ENCODE peak calls at places on chromosomes 6 and 20, in seven cellular contexts. J is right atrium auricular region, O is adrenal gland, Q is psoas muscle, M is kidney epithelial cell, K is foreskin fibroblast, H is Peyer's patch. Y is an unnamed sample.

GRCh38 chr6:134936476-134936875 is 13.4 kb downstream of the ALDH8A1 start:
- DNase-seq in K (no peak), M (no peak), H (no peak), O (no peak), J (no peak), Q (no peak), Y (no peak)

GRCh38 chr6:43836507-43836906 is 66.5 kb downstream of the VEGFA start:
- DNase-seq in O (no peak), J (no peak), K (peak), H (no peak), M (no peak), Q (no peak), Y (no peak)

GRCh38 chr20:50292324-50293243 is 102.0 kb downstream of the CEBPB start:
- DNase-seq in Q (peak), H (peak), K (peak), J (peak), O (peak), M (peak), Y (peak)

GRCh38 chr6:111361648-111362047 is 121.4 kb downstream of the REV3L start:
- DNase-seq in H (peak), M (no peak), O (peak), J (no peak), K (peak), Q (no peak), Y (no peak)

GRCh38 chr6:38570750-38571149 is 69.0 kb downstream of the BTBD9 start:
- DNase-seq in M (no peak), O (no peak), H (no peak), J (no peak), K (no peak), Q (no peak), Y (no peak)

GRCh38 chr6:119110601-119111548 is 32.4 kb upstream of the FAM184A start:
- DNase-seq in J (no peak), H (peak), M (no peak), Q (no peak), K (peak), O (peak), Y (no peak)

GRCh38 chr20:57321142-57321541 is 8.5 kb upstream of the SPO11 start:
- DNase-seq in Q (no peak), J (no peak), H (no peak), K (no peak), O (no peak), M (no peak), Y (no peak)

GRCh38 chr20:21515300-21516179 is 1.7 kb upstream of the NKX2-2 start:
- DNase-seq in Q (no peak), J (no peak), H (no peak), O (no peak), K (no peak), M (no peak), Y (no peak)

GRCh38 chr6:112956696-112957525 is 609.8 kb downstream of the RFPL4B start:
- DNase-seq in M (peak), O (no peak), J (no peak), H (no peak), Q (no peak), K (peak), Y (peak)

GRCh38 chr6:144390886-144391285 is 105.8 kb downstream of the UTRN start:
- DNase-seq in M (no peak), K (peak), Q (no peak), H (no peak), J (no peak), O (no peak), Y (no peak)

GRCh38 chr6:124943658-124944057 is 18.6 kb upstream of the RNF217 start:
- DNase-seq in Q (no peak), J (no peak), M (no peak), H (no peak), K (no peak), O (no peak), Y (peak)

GRCh38 chr6:128516514-128516898 is 3.9 kb downstream of the PTPRK start:
- DNase-seq in M (no peak), K (no peak), Q (no peak), O (no peak), J (no peak), H (no peak), Y (no peak)
- TF ChIP-seq CTCF in M (peak), K (peak), Q (peak), O (no peak), J (no peak), H (peak), Y (peak)

DNA sequence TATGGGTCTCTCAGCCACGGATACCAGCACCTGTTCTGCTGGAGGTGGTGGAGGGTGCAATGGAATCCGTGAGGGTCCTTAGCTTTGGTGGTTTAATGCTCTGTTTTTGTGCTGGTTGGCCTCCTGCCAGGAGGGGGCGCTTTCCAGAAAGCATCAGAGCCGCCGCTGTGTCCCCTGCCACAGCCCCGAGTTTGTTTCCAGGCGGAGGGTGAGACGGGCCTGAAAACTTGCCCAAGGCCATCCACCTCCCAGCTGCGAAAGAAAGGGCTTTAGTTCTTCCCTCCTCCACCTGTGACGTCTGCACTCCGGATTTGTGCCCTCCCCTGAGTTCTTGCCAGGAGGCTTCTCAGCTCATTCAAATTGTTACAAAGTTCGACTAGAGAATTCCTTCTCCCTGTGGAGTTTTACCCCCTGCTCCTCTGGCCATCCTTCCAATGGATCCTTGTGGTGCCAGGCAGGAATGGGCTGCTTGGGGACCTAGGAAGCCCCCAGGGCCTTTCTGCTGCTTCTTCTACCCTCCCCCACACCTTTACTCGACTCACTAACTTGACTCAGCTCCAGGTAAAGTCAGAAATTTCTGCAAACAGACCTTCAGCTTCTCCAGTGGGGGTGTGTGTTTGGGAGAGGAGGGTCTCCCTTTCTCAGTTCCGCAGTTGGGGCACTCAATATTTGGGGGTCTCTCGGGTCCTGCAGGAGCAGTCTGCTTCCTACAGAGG is 873.7 kb downstream of the KIF16B start:
- DNase-seq in J (no peak), K (no peak), O (peak), H (no peak), Q (no peak), M (no peak), Y (no peak)
- H3K4me3 ChIP-seq in J (no peak), K (no peak), O (no peak), H (no peak), Q (no peak), M (no peak), Y (no peak)

GRCh38 chr6:129936329-129937165 is 75.4 kb upstream of the TMEM244 start:
- DNase-seq in Q (no peak), H (peak), M (no peak), J (no peak), O (peak), K (peak), Y (no peak)
- TF ChIP-seq CTCF in Q (peak), H (peak), M (peak), J (peak), O (peak), K (peak), Y (peak)

DNA sequence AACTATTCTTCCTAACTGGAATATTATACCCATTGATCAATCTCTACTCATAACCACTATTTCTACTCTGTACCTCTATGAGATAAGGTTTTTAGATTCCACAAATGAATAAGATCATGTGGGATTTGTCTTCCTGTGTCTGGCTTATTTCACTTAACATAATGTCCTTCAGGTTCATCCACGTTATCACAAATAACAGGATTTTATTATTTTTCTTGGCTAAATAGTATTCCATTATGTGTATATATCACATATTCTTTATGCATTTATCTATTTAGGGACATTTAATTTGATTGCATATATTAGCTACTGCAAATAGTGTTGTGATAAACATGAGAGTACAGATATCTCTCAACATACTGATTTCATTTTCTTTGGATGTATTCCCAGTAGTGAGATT is 823.0 kb upstream of the ADGRB3 start:
- DNase-seq in M (no peak), O (no peak), H (no peak), Q (no peak), K (no peak), J (no peak), Y (no peak)
- H3K4me3 ChIP-seq in M (no peak), O (no peak), H (no peak), Q (no peak), K (no peak), J (no peak), Y (no peak)

GRCh38 chr6:105302617-105303128 is 100.2 kb downstream of the PREP start:
- DNase-seq in K (no peak), J (no peak), Q (peak), H (no peak), M (no peak), O (no peak), Y (no peak)
- TF ChIP-seq CTCF in K (peak), J (no peak), Q (peak), H (no peak), M (no peak), O (no peak), Y (no peak)

Y was measured in retinal pigment epithelial cell.